ENCODE peak calls at places on chromosomes 16 and 17, in nine cellular contexts. C is CD8-positive, alpha-beta T cell; Y is kidney epithelial cell; T is GM12878; F is BJ; L is heart left ventricle; Q is chondrocyte; A is Peyer's patch; W is AG09309. G is an unnamed sample.
A peak's percentile ranks its signal among the peaks of the same experiment; 100 is the strongest.

GRCh38 chr17:79391808-79392233 is 219.0 kb downstream of the RBFOX3 start:
- DNase-seq in C (peak; percentile 51), Y (no peak), T (no peak), F (no peak), L (peak; percentile 69), Q (no peak), A (peak; percentile 77), W (no peak), G (peak; percentile 87)

GRCh38 chr16:76235025-76235424 is 42.2 kb upstream of the CNTNAP4 start:
- DNase-seq in C (no peak), Y (no peak), T (no peak), F (no peak), L (no peak), Q (peak; percentile 80), A (no peak), W (no peak), G (no peak)

GRCh38 chr16:19344224-19344801 is 58.8 kb downstream of the CLEC19A start:
- DNase-seq in C (no peak), Y (no peak), T (no peak), F (no peak), L (no peak), Q (no peak), A (no peak), W (no peak), G (no peak)

GRCh38 chr16:79013930-79014329 is 586.6 kb downstream of the MAF start:
- DNase-seq in C (no peak), Y (no peak), T (no peak), F (no peak), L (no peak), Q (no peak), A (no peak), W (no peak), G (no peak)

GRCh38 chr16:27405546-27406451 is 3.8 kb downstream of the IL21R start:
- DNase-seq in C (peak; percentile 54), Y (no peak), T (no peak), F (no peak), L (no peak), Q (no peak), A (no peak), W (no peak), G (no peak)

GRCh38 chr16:16047761-16048160 is 98.3 kb downstream of the ABCC1 start:
- DNase-seq in C (no peak), Y (no peak), T (no peak), F (no peak), L (no peak), Q (no peak), A (no peak), W (no peak), G (no peak)

GRCh38 chr17:11692688-11693087 is 94.4 kb downstream of the DNAH9 start:
- DNase-seq in C (no peak), Y (no peak), T (no peak), F (no peak), L (no peak), Q (no peak), A (no peak), W (no peak), G (no peak)

GRCh38 chr17:35915153-35915969 is 15.2 kb downstream of the RDM1 start:
- DNase-seq in C (no peak), Y (no peak), T (no peak), F (no peak), L (no peak), Q (no peak), A (no peak), W (no peak), G (no peak)

GRCh38 chr16:27762441-27762840 is 212.5 kb downstream of the KATNIP start:
- DNase-seq in C (no peak), Y (peak; percentile 49), T (no peak), F (no peak), L (no peak), Q (no peak), A (no peak), W (peak; percentile 8), G (no peak)

GRCh38 chr16:46848768-46849764 is 18.1 kb upstream of the C16orf87 start:
- DNase-seq in C (no peak), Y (no peak), T (no peak), F (no peak), L (no peak), Q (no peak), A (no peak), W (no peak), G (no peak)

GRCh38 chr16:12271006-12271405 is 294.5 kb downstream of the SNX29 start:
- DNase-seq in C (no peak), Y (no peak), T (no peak), F (no peak), L (no peak), Q (no peak), A (no peak), W (no peak), G (peak; percentile 18)

GRCh38 chr16:10371592-10371991 is 14.3 kb upstream of the ATF7IP2 start:
- DNase-seq in C (no peak), Y (no peak), T (no peak), F (no peak), L (no peak), Q (no peak), A (no peak), W (no peak), G (no peak)

GRCh38 chr16:10373556-10373955 is 12.3 kb upstream of the ATF7IP2 start:
- DNase-seq in C (no peak), Y (no peak), T (no peak), F (no peak), L (no peak), Q (no peak), A (no peak), W (no peak), G (no peak)

GRCh38 chr16:10367616-10368188 is 18.2 kb upstream of the ATF7IP2 start:
- DNase-seq in C (no peak), Y (no peak), T (no peak), F (no peak), L (no peak), Q (no peak), A (no peak), W (no peak), G (no peak)

GRCh38 chr16:10370096-10370726 is 15.7 kb upstream of the ATF7IP2 start:
- DNase-seq in C (no peak), Y (no peak), T (peak; percentile 19), F (no peak), L (no peak), Q (no peak), A (no peak), W (no peak), G (no peak)

DNA sequence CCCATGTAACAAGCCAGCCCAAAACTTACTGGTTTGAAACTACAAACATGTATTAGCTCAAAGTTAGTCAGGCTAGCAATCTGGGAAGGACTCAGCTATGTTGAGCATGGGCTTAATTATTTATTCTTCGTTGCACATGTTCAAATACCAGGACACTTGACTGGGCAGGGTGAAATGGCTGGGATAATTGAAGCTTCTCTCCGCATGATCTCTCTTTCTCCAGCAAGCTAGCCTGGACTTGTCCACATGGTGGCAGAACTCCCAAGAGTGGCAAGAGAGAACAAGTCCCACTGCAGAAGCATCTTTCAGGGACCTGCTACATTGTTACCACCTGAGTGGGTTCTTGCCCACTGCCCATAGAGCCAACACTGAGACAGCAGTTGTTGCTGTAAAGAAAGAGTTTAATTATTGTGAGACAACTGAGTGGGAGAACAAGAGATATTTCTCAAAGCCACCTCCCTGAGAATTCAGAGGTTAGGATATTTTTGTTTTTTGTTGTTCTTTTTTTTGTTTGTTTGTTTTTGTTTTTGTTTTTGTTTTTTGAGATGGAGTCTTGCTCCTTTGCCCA is 16.8 kb upstream of the ATF7IP2 start:
- DNase-seq in C (no peak), Y (no peak), T (no peak), F (no peak), L (no peak), Q (no peak), A (no peak), W (no peak), G (no peak)
- TF ChIP-seq CTCF in C (no peak), Y (peak; percentile 17), T (no peak), F (no peak), L (no peak), Q (peak; percentile 17), A (no peak), W (no peak), G (no peak)

DNA sequence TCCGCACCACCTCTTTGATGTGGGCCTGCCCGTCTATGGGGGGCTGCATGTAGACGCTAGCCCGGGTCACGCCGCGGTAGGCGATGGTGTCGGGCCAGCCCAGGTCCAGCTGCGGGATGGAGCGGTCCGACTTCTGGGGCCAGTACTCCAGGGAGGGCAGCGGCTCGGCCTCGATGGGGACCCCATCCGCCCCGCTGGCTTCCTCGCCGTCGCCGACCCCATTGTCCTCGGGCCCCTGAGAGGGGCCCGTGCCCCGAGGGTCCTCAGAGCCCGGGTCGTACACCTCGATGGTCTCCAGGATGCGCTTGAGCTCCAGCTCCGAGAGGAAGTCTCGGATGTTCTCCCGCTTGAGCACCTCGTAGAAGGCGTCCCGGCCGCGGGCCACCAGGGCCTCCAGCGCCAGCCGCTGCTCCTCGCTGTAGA is 1.0 kb downstream of the FAM83G start:
- DNase-seq in C (no peak), Y (no peak), T (no peak), F (no peak), L (no peak), Q (no peak), A (no peak), W (no peak), G (no peak)
- TF ChIP-seq CTCF in C (no peak), Y (no peak), T (no peak), F (no peak), L (no peak), Q (no peak), A (no peak), W (no peak), G (no peak)

DNA sequence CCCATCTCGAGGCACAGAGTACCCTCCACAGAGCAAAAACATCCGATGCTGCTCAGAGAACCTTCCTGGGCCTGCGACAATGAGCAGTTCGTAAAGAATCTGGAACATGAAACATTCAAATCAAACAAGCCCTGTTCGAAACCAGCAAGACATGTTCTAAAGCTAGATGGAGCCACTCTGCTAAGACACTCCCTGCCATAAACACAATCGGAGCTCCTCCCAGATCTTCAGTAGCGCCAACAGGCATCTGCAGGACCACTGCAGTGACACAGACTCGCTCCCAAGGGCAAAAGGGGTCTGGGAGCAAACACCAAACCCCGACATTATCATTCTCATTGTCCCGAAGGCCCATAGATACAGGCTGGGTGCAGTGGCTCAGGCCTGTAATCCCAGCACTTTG is 108.7 kb downstream of the ZFHX3 start:
- DNase-seq in C (no peak), Y (no peak), T (no peak), F (no peak), L (peak; percentile 64), Q (no peak), A (peak; percentile 51), W (no peak), G (no peak)
- TF ChIP-seq CTCF in C (no peak), Y (no peak), T (no peak), F (peak; percentile 39), L (peak; percentile 16), Q (peak; percentile 64), A (no peak), W (no peak), G (no peak)

DNA sequence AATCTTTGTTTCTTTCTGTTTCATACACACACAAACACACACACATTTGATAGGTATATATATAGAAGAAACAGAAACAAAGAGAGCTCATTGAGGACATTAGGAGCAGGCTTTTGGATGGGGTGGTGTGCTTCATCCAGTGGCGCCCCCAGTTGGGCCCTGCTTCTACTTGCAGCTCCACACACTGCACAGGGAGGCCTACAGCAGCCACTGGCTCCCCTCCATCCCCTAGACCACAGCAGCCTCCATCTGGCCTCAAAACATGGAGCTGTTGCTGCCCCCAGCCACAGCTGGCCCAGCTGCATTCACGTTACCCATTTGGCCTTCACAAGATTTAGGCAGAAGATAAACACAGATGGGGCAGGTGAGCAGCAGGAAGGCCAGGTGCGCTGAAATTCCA is 33.1 kb upstream of the NF1 start:
- DNase-seq in C (no peak), Y (no peak), T (no peak), F (no peak), L (no peak), Q (no peak), A (no peak), W (no peak), G (no peak)
- TF ChIP-seq CTCF in C (no peak), Y (peak; percentile 12), T (peak; percentile 1), F (no peak), L (no peak), Q (peak; percentile 16), A (no peak), W (no peak), G (no peak)

G was measured in neural crest cell.